ENCODE peak calls at places on chromosomes 5 and 9, in four cellular contexts. Q is IMR-90, U is H1, V is H9. T is an unnamed sample.

GRCh38 chr5:16736158-16736994 is 119.6 kb upstream of the RETREG1 start:
- DNase-seq in Q (peak; percentile 87), U (no peak), V (peak; percentile 66), T (peak; percentile 91)

GRCh38 chr5:30693326-30693725 is 500.2 kb upstream of the CDH6 start:
- DNase-seq in Q (no peak), U (no peak), V (no peak), T (no peak)

GRCh38 chr9:136826703-136827582 is 15.3 kb upstream of the AJM1 start:
- DNase-seq in Q (no peak), U (no peak), V (no peak), T (no peak)

GRCh38 chr5:16229357-16229940 is 49.9 kb upstream of the MARCHF11 start:
- DNase-seq in Q (no peak), U (no peak), V (no peak), T (peak; percentile 95)

GRCh38 chr5:43121565-43122484 is 1.1 kb downstream of the ZNF131 start:
- DNase-seq in Q (peak; percentile 80), U (no peak), V (no peak), T (peak; percentile 27)

GRCh38 chr5:16750445-16750844 is 133.6 kb upstream of the RETREG1 start:
- DNase-seq in Q (no peak), U (no peak), V (no peak), T (no peak)

GRCh38 chr9:85332487-85332886 is 409.3 kb downstream of the AGTPBP1 start:
- DNase-seq in Q (no peak), U (peak; percentile 29), V (peak; percentile 75), T (peak; percentile 88)

GRCh38 chr5:143714629-143715028 is 97.3 kb upstream of the HMHB1 start:
- DNase-seq in Q (peak; percentile 60), U (no peak), V (no peak), T (no peak)

GRCh38 chr9:71446499-71447411 is 321.6 kb downstream of the CEMIP2 start:
- DNase-seq in Q (peak; percentile 46), U (peak; percentile 75), V (peak; percentile 90), T (peak; percentile 95)

GRCh38 chr5:37005946-37006540 is 129.5 kb downstream of the NIPBL start:
- DNase-seq in Q (peak; percentile 39), U (no peak), V (no peak), T (peak; percentile 18)

GRCh38 chr5:95822038-95822407 is 503 bp downstream of the GLRX start:
- DNase-seq in Q (peak; percentile 25), U (no peak), V (peak; percentile 55), T (peak; percentile 85)

GRCh38 chr5:110853267-110853666 is 114.5 kb downstream of the SLC25A46 start:
- DNase-seq in Q (peak; percentile 21), U (no peak), V (no peak), T (peak; percentile 14)

GRCh38 chr5:114101153-114101552 is 260.7 kb upstream of the KCNN2 start:
- DNase-seq in Q (peak; percentile 80), U (no peak), V (no peak), T (peak; percentile 33)

GRCh38 chr5:139745121-139745799 is 50.3 kb upstream of the PSD2 start:
- DNase-seq in Q (peak; percentile 82), U (no peak), V (peak; percentile 72), T (peak; percentile 79)

GRCh38 chr9:113361304-113362018 is 12.1 kb downstream of the BSPRY start:
- DNase-seq in Q (peak; percentile 52), U (no peak), V (no peak), T (no peak)

GRCh38 chr5:154223320-154223719 is 32.8 kb downstream of the GALNT10 start:
- DNase-seq in Q (no peak), U (no peak), V (no peak), T (no peak)

GRCh38 chr9:12702160-12702758 is 9.1 kb downstream of the TYRP1 start:
- DNase-seq in Q (peak; percentile 70), U (peak; percentile 25), V (peak; percentile 54), T (peak; percentile 72)

GRCh38 chr9:98994226-98995058 is 50.7 kb downstream of the COL15A1 start:
- DNase-seq in Q (no peak), U (no peak), V (peak; percentile 10), T (no peak)

GRCh38 chr5:34511915-34512314 is 144.2 kb upstream of the RAI14 start:
- DNase-seq in Q (no peak), U (no peak), V (peak; percentile 51), T (peak; percentile 30)

GRCh38 chr9:81611664-81612063 is 77.7 kb downstream of the TLE1 start:
- DNase-seq in Q (no peak), U (no peak), V (no peak), T (no peak)

GRCh38 chr5:127112347-127112864 is 39.1 kb upstream of the C5orf63 start:
- DNase-seq in Q (no peak), U (no peak), V (no peak), T (no peak)

GRCh38 chr9:79236466-79236865 is 335.3 kb upstream of the TLE4 start:
- DNase-seq in Q (peak; percentile 15), U (no peak), V (no peak), T (no peak)

GRCh38 chr9:84701801-84702200 is 32.3 kb downstream of the NTRK2 start:
- DNase-seq in Q (no peak), U (no peak), V (no peak), T (no peak)

GRCh38 chr5:156329197-156329611 is 2.2 kb downstream of the SGCD start:
- DNase-seq in Q (no peak), U (no peak), V (no peak), T (no peak)

GRCh38 chr5:128681096-128681495 is 143.1 kb upstream of the FBN2 start:
- DNase-seq in Q (no peak), U (no peak), V (no peak), T (no peak)

GRCh38 chr5:172377856-172378255 is 76.5 kb downstream of the SH3PXD2B start:
- DNase-seq in Q (no peak), U (no peak), V (no peak), T (no peak)
- H4K5ac ChIP-seq in Q (no peak overlapping the region), U (no peak overlapping the region), V (no peak overlapping the region), T (no peak overlapping the region)

GRCh38 chr5:174829511-174829864 is 105.1 kb downstream of the MSX2 start:
- DNase-seq in Q (no peak), U (no peak), V (no peak), T (no peak)
- H3K4me2 ChIP-seq in Q (no peak overlapping the region), U (no peak overlapping the region), V (no peak overlapping the region), T (no peak overlapping the region)

GRCh38 chr5:120093178-120093577 is 370.9 kb upstream of the PRR16 start:
- DNase-seq in Q (no peak), U (no peak), V (peak; percentile 38), T (peak; percentile 28)

GRCh38 chr5:120092649-120093048 is 371.5 kb upstream of the PRR16 start:
- DNase-seq in Q (no peak), U (no peak), V (no peak), T (no peak)

GRCh38 chr5:120096413-120096812 is 367.7 kb upstream of the PRR16 start:
- DNase-seq in Q (peak; percentile 64), U (no peak), V (no peak), T (no peak)

GRCh38 chr5:120088831-120089230 is 375.3 kb upstream of the PRR16 start:
- DNase-seq in Q (no peak), U (no peak), V (no peak), T (no peak)

GRCh38 chr5:120091376-120091948 is 372.6 kb upstream of the PRR16 start:
- DNase-seq in Q (no peak), U (no peak), V (no peak), T (no peak)
- H4K5ac ChIP-seq in Q (no peak overlapping the region), U (no peak overlapping the region), V (no peak overlapping the region), T (no peak overlapping the region)

GRCh38 chr5:159199225-159199624 is 10.1 kb downstream of the RNF145 start:
- DNase-seq in Q (no peak), U (no peak), V (no peak), T (no peak)
- H3K4me2 ChIP-seq in Q (no peak overlapping the region), U (no peak overlapping the region), V (no peak overlapping the region), T (no peak overlapping the region)

DNA sequence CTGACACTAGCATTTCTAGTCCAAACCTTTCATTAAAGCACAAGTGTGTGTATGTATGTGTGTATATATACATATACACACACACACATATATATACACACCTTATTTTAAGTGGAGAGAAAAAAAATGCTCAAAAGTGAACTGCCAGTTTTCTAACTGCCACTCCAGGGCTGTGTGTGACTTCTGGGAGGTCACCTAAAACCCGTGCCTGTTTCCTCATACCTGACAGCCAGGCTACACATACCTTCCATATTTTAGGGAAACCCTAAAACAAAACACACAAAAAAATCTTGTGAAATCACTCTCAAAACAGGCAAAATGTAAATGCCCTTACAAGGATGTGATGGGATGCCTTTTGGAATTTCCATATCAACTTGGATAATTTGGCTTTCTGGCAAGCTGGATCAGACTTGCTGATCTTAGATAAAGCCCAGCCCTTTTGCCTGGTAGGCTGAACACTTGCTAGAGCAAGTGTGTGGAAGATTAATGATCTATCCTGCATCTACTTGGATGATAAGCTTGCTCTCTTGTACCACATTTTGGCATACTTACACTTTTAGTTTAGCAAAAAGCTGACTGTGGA is 127.9 kb downstream of the GNAQ start:
- DNase-seq in Q (no peak), U (no peak), V (no peak), T (peak; percentile 42)
- H4K5ac ChIP-seq in Q (no peak overlapping the region), U (no peak overlapping the region), V (no peak overlapping the region), T (no peak overlapping the region)

DNA sequence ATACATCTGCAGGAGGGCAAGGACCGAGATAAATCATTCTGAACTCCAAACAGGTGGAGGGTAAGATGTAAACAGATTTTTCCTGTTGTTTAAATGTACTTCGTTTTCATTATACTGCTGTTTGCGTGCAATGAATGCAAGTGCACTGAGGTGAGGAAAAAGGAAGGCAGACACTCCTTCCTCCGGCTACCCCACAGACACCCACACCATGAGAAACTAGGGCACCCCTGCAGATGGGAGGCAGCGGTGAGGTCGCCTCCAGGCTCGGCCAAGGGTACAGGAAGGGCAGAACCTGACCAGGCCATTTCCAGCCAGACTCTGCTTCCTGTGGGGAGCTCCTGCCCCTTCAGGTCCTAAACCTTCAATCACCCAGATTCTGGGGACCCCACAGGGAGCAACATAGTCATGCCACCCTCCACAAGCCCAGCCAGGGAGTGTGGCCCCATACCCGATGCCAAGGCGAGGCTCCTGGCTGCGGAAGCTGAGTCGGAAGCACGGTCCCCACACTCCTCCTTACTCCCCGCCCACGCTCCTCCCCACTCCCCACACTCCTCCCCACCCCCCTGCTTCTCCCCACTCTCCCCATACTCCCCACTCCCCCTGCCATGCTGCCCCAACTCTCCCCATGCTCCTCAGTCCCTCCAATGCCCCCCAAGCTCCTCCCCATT is 37.1 kb downstream of the VAV2 start:
- DNase-seq in Q (no peak), U (no peak), V (no peak), T (no peak)
- H3K4me2 ChIP-seq in Q (no peak overlapping the region), U (no peak overlapping the region), V (no peak overlapping the region), T (no peak overlapping the region)

DNA sequence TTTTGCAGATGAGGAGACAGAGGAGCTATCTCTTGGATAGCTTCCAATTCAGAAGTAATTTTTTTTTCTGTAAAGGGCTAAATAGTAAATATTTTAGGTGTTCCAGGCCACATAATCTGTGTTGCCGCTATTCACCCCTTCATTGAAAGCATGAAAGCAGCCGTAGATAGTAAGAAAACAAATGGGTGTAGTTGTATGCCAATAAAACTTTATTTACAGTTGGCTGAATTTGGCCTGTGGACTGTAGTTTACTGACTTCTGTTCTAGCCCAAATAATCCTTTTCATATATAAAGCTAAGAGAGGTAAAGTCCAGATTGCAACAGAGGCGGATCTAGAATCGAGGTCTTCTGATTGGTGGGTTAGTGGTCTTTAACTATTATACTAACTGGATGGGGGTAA is 128.9 kb downstream of the SLF1 start:
- DNase-seq in Q (no peak), U (no peak), V (no peak), T (no peak)
- H4K5ac ChIP-seq in Q (no peak overlapping the region), U (no peak overlapping the region), V (no peak overlapping the region), T (no peak overlapping the region)